ENCODE peak calls at places on chromosomes 4 and X, in five cellular contexts. One of them, this sample, is unnamed.

GRCh38 chrX:17635231-17635630 is 102.1 kb upstream of the SCML1 start:
- DNase-seq in Panc1: no peak
- DNase-seq in right atrium auricular region: no peak
- DNase-seq in suprapubic skin: no peak
- DNase-seq in endodermal cell: peak; percentile 90
- DNase-seq in this sample: peak; percentile 65

GRCh38 chr4:67762091-67762490 is 7.9 kb upstream of the GNRHR start:
- DNase-seq in Panc1: no peak
- DNase-seq in right atrium auricular region: no peak
- DNase-seq in suprapubic skin: no peak
- DNase-seq in endodermal cell: no peak
- DNase-seq in this sample: no peak

GRCh38 chrX:43551590-43551989 is 104.5 kb upstream of the MAOA start:
- DNase-seq in Panc1: no peak
- DNase-seq in right atrium auricular region: no peak
- DNase-seq in suprapubic skin: no peak
- DNase-seq in endodermal cell: peak; percentile 71
- DNase-seq in this sample: no peak

GRCh38 chr4:108743021-108743420 is 19.8 kb downstream of the ETNPPL start:
- DNase-seq in Panc1: no peak
- DNase-seq in right atrium auricular region: no peak
- DNase-seq in suprapubic skin: no peak
- DNase-seq in endodermal cell: peak; percentile 74
- DNase-seq in this sample: no peak

GRCh38 chr4:54228064-54228527 is 997 bp upstream of the PDGFRA start:
- DNase-seq in Panc1: peak; percentile 32
- DNase-seq in right atrium auricular region: peak; percentile 76
- DNase-seq in suprapubic skin: peak; percentile 83
- DNase-seq in endodermal cell: peak; percentile 95
- DNase-seq in this sample: peak; percentile 71

GRCh38 chrX:150680974-150681373 is 12.2 kb upstream of the MTMR1 start:
- DNase-seq in Panc1: no peak
- DNase-seq in right atrium auricular region: no peak
- DNase-seq in suprapubic skin: no peak
- DNase-seq in endodermal cell: peak; percentile 65
- DNase-seq in this sample: no peak

GRCh38 chr4:173367946-173368345 is 2.8 kb upstream of the SAP30 start:
- DNase-seq in Panc1: no peak
- DNase-seq in right atrium auricular region: no peak
- DNase-seq in suprapubic skin: no peak
- DNase-seq in endodermal cell: no peak
- DNase-seq in this sample: no peak

GRCh38 chr4:153143527-153144348 is 60.5 kb upstream of the TRIM2 start:
- DNase-seq in Panc1: no peak
- DNase-seq in right atrium auricular region: no peak
- DNase-seq in suprapubic skin: no peak
- DNase-seq in endodermal cell: no peak
- DNase-seq in this sample: peak; percentile 35

GRCh38 chr4:119000400-119000799 is 111.7 kb downstream of the SYNPO2 start:
- DNase-seq in Panc1: no peak
- DNase-seq in right atrium auricular region: no peak
- DNase-seq in suprapubic skin: no peak
- DNase-seq in endodermal cell: no peak
- DNase-seq in this sample: no peak

GRCh38 chrX:41382699-41383645 is 49.0 kb downstream of the DDX3X start:
- DNase-seq in Panc1: no peak
- DNase-seq in right atrium auricular region: no peak
- DNase-seq in suprapubic skin: no peak
- DNase-seq in endodermal cell: no peak
- DNase-seq in this sample: peak; percentile 34

GRCh38 chrX:37302569-37302968 is 46.6 kb upstream of the PRRG1 start:
- DNase-seq in Panc1: no peak
- DNase-seq in right atrium auricular region: no peak
- DNase-seq in suprapubic skin: no peak
- DNase-seq in endodermal cell: peak; percentile 71
- DNase-seq in this sample: no peak

GRCh38 chrX:41596586-41596985 is 92.2 kb upstream of the GPR34 start:
- DNase-seq in Panc1: no peak
- DNase-seq in right atrium auricular region: no peak
- DNase-seq in suprapubic skin: no peak
- DNase-seq in endodermal cell: no peak
- DNase-seq in this sample: no peak

GRCh38 chr4:38144029-38144428 is 183.8 kb downstream of the PTTG2 start:
- DNase-seq in Panc1: no peak
- DNase-seq in right atrium auricular region: no peak
- DNase-seq in suprapubic skin: no peak
- DNase-seq in endodermal cell: no peak
- DNase-seq in this sample: no peak

GRCh38 chrX:65241059-65241721 is 264.9 kb upstream of the ZC4H2 start:
- DNase-seq in Panc1: no peak
- DNase-seq in right atrium auricular region: no peak
- DNase-seq in suprapubic skin: no peak
- DNase-seq in endodermal cell: peak; percentile 44
- DNase-seq in this sample: no peak

GRCh38 chr4:185318679-185319078 is 77.0 kb downstream of the LRP2BP start:
- DNase-seq in Panc1: no peak
- DNase-seq in right atrium auricular region: no peak
- DNase-seq in suprapubic skin: no peak
- DNase-seq in endodermal cell: peak; percentile 49
- DNase-seq in this sample: no peak

GRCh38 chr4:104860227-104861123 is 286.2 kb upstream of the TET2 start:
- DNase-seq in Panc1: peak; percentile 64
- DNase-seq in right atrium auricular region: peak; percentile 63
- DNase-seq in suprapubic skin: no peak
- DNase-seq in endodermal cell: peak; percentile 87
- DNase-seq in this sample: no peak

GRCh38 chr4:185128272-185129119 is 14.6 kb upstream of the SLC25A4 start:
- DNase-seq in Panc1: no peak
- DNase-seq in right atrium auricular region: no peak
- DNase-seq in suprapubic skin: no peak
- DNase-seq in endodermal cell: peak; percentile 85
- DNase-seq in this sample: no peak

GRCh38 chrX:134460861-134461218 is 875 bp downstream of the HPRT1 start:
- DNase-seq in Panc1: no peak
- DNase-seq in right atrium auricular region: no peak
- DNase-seq in suprapubic skin: no peak
- DNase-seq in endodermal cell: no peak
- DNase-seq in this sample: peak; percentile 9

GRCh38 chrX:150291014-150291413 is 72.1 kb upstream of the MAMLD1 start:
- DNase-seq in Panc1: no peak
- DNase-seq in right atrium auricular region: peak; percentile 50
- DNase-seq in suprapubic skin: no peak
- DNase-seq in endodermal cell: peak; percentile 29
- DNase-seq in this sample: no peak

GRCh38 chrX:23003121-23003520 is 3.4 kb downstream of the DDX53 start:
- DNase-seq in Panc1: no peak
- DNase-seq in right atrium auricular region: no peak
- DNase-seq in suprapubic skin: no peak
- DNase-seq in endodermal cell: no peak
- DNase-seq in this sample: no peak

GRCh38 chrX:43741843-43742573 is 85.9 kb downstream of the MAOA start:
- DNase-seq in Panc1: no peak
- DNase-seq in right atrium auricular region: no peak
- DNase-seq in suprapubic skin: no peak
- DNase-seq in endodermal cell: no peak
- DNase-seq in this sample: no peak

GRCh38 chrX:19966056-19966455 is 24.8 kb downstream of the BCLAF3 start:
- DNase-seq in Panc1: no peak
- DNase-seq in right atrium auricular region: no peak
- DNase-seq in suprapubic skin: no peak
- DNase-seq in endodermal cell: no peak
- DNase-seq in this sample: no peak

GRCh38 chr4:127810551-127810950 is 28.4 kb downstream of the HSPA4L start:
- DNase-seq in Panc1: no peak
- DNase-seq in right atrium auricular region: no peak
- DNase-seq in suprapubic skin: no peak
- DNase-seq in endodermal cell: no peak
- DNase-seq in this sample: no peak
- H3K4me3 ChIP-seq in Panc1: no peak overlapping the region
- H3K4me3 ChIP-seq in right atrium auricular region: no peak overlapping the region
- H3K4me3 ChIP-seq in suprapubic skin: no peak overlapping the region
- H3K4me3 ChIP-seq in endodermal cell: no peak overlapping the region
- H3K4me3 ChIP-seq in this sample: no peak overlapping the region

GRCh38 chrX:132375941-132376340 is 112.9 kb downstream of the MBNL3 start:
- DNase-seq in Panc1: no peak
- DNase-seq in right atrium auricular region: no peak
- DNase-seq in suprapubic skin: no peak
- DNase-seq in endodermal cell: no peak
- DNase-seq in this sample: no peak
- TF ChIP-seq CTCF in Panc1: peak; percentile 28
- TF ChIP-seq CTCF in right atrium auricular region: no peak
- TF ChIP-seq CTCF in suprapubic skin: no peak
- TF ChIP-seq CTCF in endodermal cell: peak; percentile 80
- TF ChIP-seq CTCF in this sample: no peak

GRCh38 chrX:1029494-1029893 is 183.0 kb downstream of the CRLF2 start:
- DNase-seq in Panc1: no peak
- DNase-seq in right atrium auricular region: no peak
- DNase-seq in suprapubic skin: no peak
- DNase-seq in endodermal cell: no peak
- DNase-seq in this sample: no peak

GRCh38 chrX:1025413-1025812 is 187.0 kb downstream of the CRLF2 start:
- DNase-seq in Panc1: no peak
- DNase-seq in right atrium auricular region: no peak
- DNase-seq in suprapubic skin: no peak
- DNase-seq in endodermal cell: no peak
- DNase-seq in this sample: no peak

GRCh38 chrX:1026263-1027015 is 186.0 kb downstream of the CRLF2 start:
- DNase-seq in Panc1: no peak
- DNase-seq in right atrium auricular region: no peak
- DNase-seq in suprapubic skin: no peak
- DNase-seq in endodermal cell: no peak
- DNase-seq in this sample: no peak

GRCh38 chrX:1027680-1028079 is 184.8 kb downstream of the CRLF2 start:
- DNase-seq in Panc1: no peak
- DNase-seq in right atrium auricular region: no peak
- DNase-seq in suprapubic skin: no peak
- DNase-seq in endodermal cell: no peak
- DNase-seq in this sample: no peak

GRCh38 chrX:1027133-1027532 is 185.3 kb downstream of the CRLF2 start:
- DNase-seq in Panc1: no peak
- DNase-seq in right atrium auricular region: no peak
- DNase-seq in suprapubic skin: no peak
- DNase-seq in endodermal cell: no peak
- DNase-seq in this sample: no peak
- H3K4me3 ChIP-seq in Panc1: no peak overlapping the region
- H3K4me3 ChIP-seq in right atrium auricular region: no peak overlapping the region
- H3K4me3 ChIP-seq in suprapubic skin: no peak overlapping the region
- H3K4me3 ChIP-seq in endodermal cell: no peak overlapping the region
- H3K4me3 ChIP-seq in this sample: no peak overlapping the region

GRCh38 chrX:77945910-77946309 is 23.5 kb downstream of the PGAM4 start:
- DNase-seq in Panc1: no peak
- DNase-seq in right atrium auricular region: no peak
- DNase-seq in suprapubic skin: no peak
- DNase-seq in endodermal cell: no peak
- DNase-seq in this sample: no peak
- TF ChIP-seq CTCF in Panc1: no peak
- TF ChIP-seq CTCF in right atrium auricular region: no peak
- TF ChIP-seq CTCF in suprapubic skin: no peak
- TF ChIP-seq CTCF in endodermal cell: no peak
- TF ChIP-seq CTCF in this sample: no peak

GRCh38 chr4:5707366-5708133 is 809 bp downstream of the EVC2 start:
- DNase-seq in Panc1: no peak
- DNase-seq in right atrium auricular region: no peak
- DNase-seq in suprapubic skin: no peak
- DNase-seq in endodermal cell: no peak
- DNase-seq in this sample: no peak
- H3K4me3 ChIP-seq in Panc1: no peak overlapping the region
- H3K4me3 ChIP-seq in right atrium auricular region: peak overlapping the region; percentile 82
- H3K4me3 ChIP-seq in suprapubic skin: peak overlapping the region; percentile 69
- H3K4me3 ChIP-seq in endodermal cell: peak overlapping the region; percentile 78
- H3K4me3 ChIP-seq in this sample: peak overlapping the region; percentile 11

DNA sequence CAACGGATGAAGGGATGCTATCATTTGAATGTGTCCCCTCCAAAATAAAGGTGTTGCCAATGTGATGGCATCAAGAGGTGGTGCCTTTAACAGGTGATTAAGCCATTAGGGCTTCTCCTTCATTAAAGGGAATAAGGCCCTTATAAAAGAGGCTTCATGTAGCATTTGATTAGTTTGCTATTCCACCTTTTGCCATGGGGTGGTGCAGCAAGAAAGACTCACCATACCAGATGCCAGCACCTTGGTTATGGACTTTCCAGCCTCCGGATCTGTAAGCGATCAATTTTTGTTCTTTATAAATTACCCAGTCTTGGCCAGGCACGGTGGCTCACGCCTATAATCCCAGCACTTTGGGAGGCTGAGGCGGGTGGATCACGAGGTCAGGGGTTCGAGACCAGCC is 7.9 kb upstream of the SLC25A43 start:
- DNase-seq in Panc1: no peak
- DNase-seq in right atrium auricular region: no peak
- DNase-seq in suprapubic skin: no peak
- DNase-seq in endodermal cell: no peak
- DNase-seq in this sample: no peak
- TF ChIP-seq CTCF in Panc1: peak; percentile 63
- TF ChIP-seq CTCF in right atrium auricular region: no peak
- TF ChIP-seq CTCF in suprapubic skin: peak; percentile 12
- TF ChIP-seq CTCF in endodermal cell: peak; percentile 54
- TF ChIP-seq CTCF in this sample: no peak

GRCh38 chr4:131061734-131062133 is 1965.8 kb downstream of the C4orf33 start:
- DNase-seq in Panc1: no peak
- DNase-seq in right atrium auricular region: no peak
- DNase-seq in suprapubic skin: no peak
- DNase-seq in endodermal cell: no peak
- DNase-seq in this sample: no peak

DNA sequence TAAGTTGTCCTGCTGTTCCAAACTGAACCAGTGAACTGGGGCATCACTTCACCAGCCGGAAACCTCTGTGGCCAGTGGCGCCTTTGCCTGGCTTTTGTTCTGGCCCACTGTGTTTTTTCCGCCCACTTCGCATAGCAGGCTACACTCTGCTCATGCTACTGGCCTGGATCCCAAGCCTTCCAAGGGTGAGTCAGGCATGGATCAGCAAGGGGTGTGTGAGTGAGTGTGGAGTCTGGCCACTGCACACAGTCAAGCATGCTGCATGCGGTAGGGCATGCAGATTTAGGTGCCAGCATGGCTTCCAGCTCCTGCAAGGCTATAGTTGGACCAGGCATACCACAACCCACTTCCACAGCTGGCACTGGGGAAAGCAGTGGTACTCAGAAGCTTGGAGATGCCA is 1967.9 kb downstream of the C4orf33 start:
- DNase-seq in Panc1: no peak
- DNase-seq in right atrium auricular region: no peak
- DNase-seq in suprapubic skin: no peak
- DNase-seq in endodermal cell: no peak
- DNase-seq in this sample: no peak
- H3K4me3 ChIP-seq in Panc1: no peak overlapping the region
- H3K4me3 ChIP-seq in right atrium auricular region: no peak overlapping the region
- H3K4me3 ChIP-seq in suprapubic skin: no peak overlapping the region
- H3K4me3 ChIP-seq in endodermal cell: no peak overlapping the region
- H3K4me3 ChIP-seq in this sample: no peak overlapping the region

This sample was measured in mucosa of descending colon.